ENCODE peak calls at places on chromosome 6, in five cellular contexts. P, I, G, Q and V are unnamed samples.

GRCh38 chr6:94323853-94324252 is 904.5 kb upstream of the EPHA7 start:
- DNase-seq in P (no peak), I (no peak), G (peak), Q (no peak), V (no peak)

GRCh38 chr6:10373642-10374359 is 41.1 kb downstream of the TFAP2A start:
- DNase-seq in P (no peak), I (no peak), G (peak), Q (no peak), V (no peak)

GRCh38 chr6:150865043-150865405 is 478 bp upstream of the MTHFD1L start:
- DNase-seq in P (no peak), I (no peak), G (no peak), Q (no peak), V (no peak)

GRCh38 chr6:624979-625378 is 31.9 kb downstream of the HUS1B start:
- DNase-seq in P (peak), I (no peak), G (no peak), Q (peak), V (no peak)

GRCh38 chr6:43737272-43738081 is 32.5 kb upstream of the VEGFA start:
- DNase-seq in P (no peak), I (no peak), G (peak), Q (peak), V (no peak)

GRCh38 chr6:119764927-119765681 is 415.5 kb upstream of the MAN1A1 start:
- DNase-seq in P (no peak), I (no peak), G (no peak), Q (no peak), V (no peak)

GRCh38 chr6:32952817-32953739 is at the start of gene HLA-DMA:
- DNase-seq in P (peak), I (peak), G (peak), Q (peak), V (peak)

GRCh38 chr6:99393698-99394531 is at the start of gene COQ3:
- DNase-seq in P (peak), I (peak), G (peak), Q (peak), V (peak)

GRCh38 chr6:167988945-167989841 is 8.3 kb upstream of the KIF25 start:
- DNase-seq in P (no peak), I (peak), G (no peak), Q (no peak), V (no peak)

GRCh38 chr6:55892749-55893357 is 17.5 kb upstream of the BMP5 start:
- DNase-seq in P (no peak), I (no peak), G (no peak), Q (no peak), V (no peak)

GRCh38 chr6:76770166-76770565 is 693.1 kb downstream of the HTR1B start:
- DNase-seq in P (no peak), I (no peak), G (no peak), Q (no peak), V (no peak)

GRCh38 chr6:156731436-156731835 is 45.7 kb upstream of the ARID1B start:
- DNase-seq in P (no peak), I (no peak), G (peak), Q (no peak), V (no peak)

GRCh38 chr6:63261820-63262219 is 50.6 kb downstream of the FKBP1C start:
- DNase-seq in P (no peak), I (no peak), G (no peak), Q (no peak), V (no peak)

GRCh38 chr6:79763301-79763700 is 132.2 kb downstream of the SH3BGRL2 start:
- DNase-seq in P (no peak), I (no peak), G (no peak), Q (no peak), V (no peak)

GRCh38 chr6:3208096-3208774 is 19.2 kb downstream of the TUBB2B start:
- DNase-seq in P (no peak), I (no peak), G (peak), Q (no peak), V (no peak)

GRCh38 chr6:149212892-149213786 is 104.4 kb upstream of the TAB2 start:
- DNase-seq in P (no peak), I (no peak), G (no peak), Q (no peak), V (no peak)

GRCh38 chr6:142313284-142313683 is 11.5 kb downstream of the ADGRG6 start:
- DNase-seq in P (no peak), I (no peak), G (peak), Q (no peak), V (no peak)

GRCh38 chr6:152378154-152378553 is 259.0 kb downstream of the SYNE1 start:
- DNase-seq in P (no peak), I (peak), G (peak), Q (no peak), V (no peak)

GRCh38 chr6:23410439-23410838 is 715.6 kb upstream of the NRSN1 start:
- DNase-seq in P (no peak), I (no peak), G (no peak), Q (no peak), V (no peak)

GRCh38 chr6:3165631-3166534 is 8.5 kb upstream of the TUBB2A start:
- DNase-seq in P (no peak), I (no peak), G (peak), Q (no peak), V (no peak)

GRCh38 chr6:157107571-157107914 is 215.8 kb downstream of the TMEM242 start:
- DNase-seq in P (no peak), I (no peak), G (no peak), Q (no peak), V (no peak)

GRCh38 chr6:92784235-92784634 is 635.1 kb downstream of the EPHA7 start:
- DNase-seq in P (no peak), I (no peak), G (no peak), Q (no peak), V (no peak)

GRCh38 chr6:28081486-28081751 is 1.1 kb downstream of the ZNF165 start:
- DNase-seq in P (peak), I (no peak), G (peak), Q (no peak), V (no peak)

GRCh38 chr6:145886228-145886956 is 71.8 kb upstream of the FBXO30 start:
- DNase-seq in P (no peak), I (no peak), G (no peak), Q (no peak), V (no peak)

GRCh38 chr6:29647927-29648642 is 8.8 kb upstream of the MOG start:
- DNase-seq in P (no peak), I (no peak), G (peak), Q (no peak), V (no peak)

GRCh38 chr6:156282087-156282486 is 495.1 kb upstream of the ARID1B start:
- DNase-seq in P (no peak), I (no peak), G (no peak), Q (no peak), V (no peak)

GRCh38 chr6:79798841-79799240 is 148.5 kb downstream of the ELOVL4 start:
- DNase-seq in P (no peak), I (no peak), G (no peak), Q (no peak), V (no peak)

GRCh38 chr6:121354764-121355163 is 20.5 kb upstream of the TBC1D32 start:
- DNase-seq in P (no peak), I (no peak), G (no peak), Q (peak), V (no peak)

GRCh38 chr6:3023663-3024483 is 24.2 kb downstream of the NQO2 start:
- DNase-seq in P (peak), I (peak), G (peak), Q (peak), V (peak)

GRCh38 chr6:26121141-26122004 is 34.1 kb downstream of the HFE start:
- DNase-seq in P (no peak), I (no peak), G (peak), Q (no peak), V (no peak)

GRCh38 chr6:131982740-131983259 is 31.6 kb upstream of the CCN2 start:
- DNase-seq in P (no peak), I (no peak), G (peak), Q (no peak), V (no peak)

GRCh38 chr6:112034236-112034990 is 19.5 kb upstream of the CCN6 start:
- DNase-seq in P (no peak), I (no peak), G (no peak), Q (no peak), V (no peak)

GRCh38 chr6:119096683-119097310 is 18.3 kb upstream of the FAM184A start:
- DNase-seq in P (no peak), I (no peak), G (no peak), Q (peak), V (no peak)

GRCh38 chr6:38346291-38347079 is 293.2 kb downstream of the BTBD9 start:
- DNase-seq in P (no peak), I (no peak), G (peak), Q (no peak), V (no peak)